ENCODE peak calls at places on chromosomes 12 and 14, in five cellular contexts. One of them, this sample, is unnamed. For H3K4me1, the result is how much of the 10 kb centered on the place peaks cover.

GRCh38 chr12:32033411-32033810 is 73.2 kb upstream of the BICD1 start:
- DNase-seq in HCT116: no peak
- DNase-seq in DND-41: no peak
- DNase-seq in stomach: no peak
- DNase-seq in breast epithelium: no peak
- DNase-seq in this sample: no peak

GRCh38 chr12:14621821-14622220 is 54.1 kb upstream of the PLBD1 start:
- DNase-seq in breast epithelium: no peak
- DNase-seq in HCT116: no peak
- DNase-seq in stomach: no peak
- DNase-seq in DND-41: no peak
- DNase-seq in this sample: no peak

GRCh38 chr14:83433618-83434017 is 1900.0 kb upstream of the SEL1L start:
- DNase-seq in HCT116: no peak
- DNase-seq in breast epithelium: no peak
- DNase-seq in stomach: no peak
- DNase-seq in DND-41: no peak
- DNase-seq in this sample: no peak

GRCh38 chr12:44881197-44881596 is 5.1 kb upstream of the NELL2 start:
- DNase-seq in HCT116: no peak
- DNase-seq in breast epithelium: no peak
- DNase-seq in DND-41: no peak
- DNase-seq in stomach: no peak
- DNase-seq in this sample: no peak

GRCh38 chr12:30613119-30613830 is 82.4 kb downstream of the IPO8 start:
- DNase-seq in stomach: no peak
- DNase-seq in DND-41: no peak
- DNase-seq in HCT116: no peak
- DNase-seq in breast epithelium: no peak
- DNase-seq in this sample: no peak

GRCh38 chr12:40903040-40903439 is 210.8 kb downstream of the CNTN1 start:
- DNase-seq in DND-41: no peak
- DNase-seq in breast epithelium: no peak
- DNase-seq in HCT116: no peak
- DNase-seq in stomach: no peak
- DNase-seq in this sample: no peak

GRCh38 chr12:119061208-119061796 is 80.0 kb downstream of the SRRM4 start:
- DNase-seq in breast epithelium: no peak
- DNase-seq in HCT116: no peak
- DNase-seq in stomach: peak
- DNase-seq in DND-41: peak
- DNase-seq in this sample: peak

GRCh38 chr14:65637780-65638179 is 225.2 kb downstream of the FUT8 start:
- DNase-seq in HCT116: no peak
- DNase-seq in DND-41: peak
- DNase-seq in breast epithelium: no peak
- DNase-seq in stomach: no peak
- DNase-seq in this sample: no peak

GRCh38 chr12:103128862-103129501 is 171.5 kb downstream of the ASCL1 start:
- DNase-seq in stomach: peak
- DNase-seq in HCT116: no peak
- DNase-seq in DND-41: no peak
- DNase-seq in breast epithelium: no peak
- DNase-seq in this sample: no peak

GRCh38 chr12:4489551-4489950 is 43.9 kb upstream of the FGF6 start:
- DNase-seq in HCT116: no peak
- DNase-seq in DND-41: no peak
- DNase-seq in breast epithelium: no peak
- DNase-seq in stomach: no peak
- DNase-seq in this sample: no peak

GRCh38 chr12:13211859-13212664 is 15.5 kb downstream of the EMP1 start:
- DNase-seq in DND-41: peak
- DNase-seq in breast epithelium: peak
- DNase-seq in HCT116: peak
- DNase-seq in stomach: peak
- DNase-seq in this sample: peak

GRCh38 chr14:68507544-68508081 is 285.3 kb downstream of the ZFP36L1 start:
- DNase-seq in stomach: no peak
- DNase-seq in DND-41: no peak
- DNase-seq in HCT116: no peak
- DNase-seq in breast epithelium: no peak
- DNase-seq in this sample: no peak

GRCh38 chr12:89492883-89493282 is 31.7 kb downstream of the GALNT4 start:
- DNase-seq in breast epithelium: no peak
- DNase-seq in HCT116: no peak
- DNase-seq in DND-41: no peak
- DNase-seq in stomach: peak
- DNase-seq in this sample: no peak

GRCh38 chr12:116466536-116466935 is 92.6 kb upstream of the MAP1LC3B2 start:
- DNase-seq in breast epithelium: no peak
- DNase-seq in DND-41: no peak
- DNase-seq in HCT116: no peak
- DNase-seq in stomach: no peak
- DNase-seq in this sample: no peak

GRCh38 chr12:26373606-26374495 is 178.5 kb downstream of the SSPN start:
- DNase-seq in breast epithelium: no peak
- DNase-seq in DND-41: no peak
- DNase-seq in stomach: no peak
- DNase-seq in HCT116: no peak
- DNase-seq in this sample: no peak

GRCh38 chr12:111174283-111175108 is 194.4 kb downstream of the PHETA1 start:
- DNase-seq in stomach: no peak
- DNase-seq in breast epithelium: no peak
- DNase-seq in HCT116: peak
- DNase-seq in DND-41: no peak
- DNase-seq in this sample: peak

GRCh38 chr14:58955294-58955821 is 233.1 kb upstream of the DAAM1 start:
- DNase-seq in HCT116: no peak
- DNase-seq in stomach: no peak
- DNase-seq in DND-41: no peak
- DNase-seq in breast epithelium: no peak
- DNase-seq in this sample: no peak

GRCh38 chr12:29282452-29282851 is 98.5 kb downstream of the ERGIC2 start:
- DNase-seq in HCT116: no peak
- DNase-seq in stomach: no peak
- DNase-seq in DND-41: no peak
- DNase-seq in breast epithelium: no peak
- DNase-seq in this sample: no peak

GRCh38 chr12:83537428-83538053 is 850.8 kb downstream of the TMTC2 start:
- DNase-seq in HCT116: no peak
- DNase-seq in breast epithelium: no peak
- DNase-seq in DND-41: no peak
- DNase-seq in stomach: no peak
- DNase-seq in this sample: no peak

GRCh38 chr12:21499765-21500164 is 1.7 kb downstream of the RECQL start:
- DNase-seq in stomach: no peak
- DNase-seq in HCT116: no peak
- DNase-seq in DND-41: no peak
- DNase-seq in breast epithelium: no peak
- DNase-seq in this sample: no peak

GRCh38 chr14:92780444-92780843 is 13.7 kb upstream of the GOLGA5 start:
- DNase-seq in stomach: no peak
- DNase-seq in breast epithelium: no peak
- DNase-seq in HCT116: no peak
- DNase-seq in DND-41: no peak
- DNase-seq in this sample: no peak

GRCh38 chr12:10672231-10672868 is 1.5 kb downstream of the STYK1 start:
- DNase-seq in DND-41: no peak
- DNase-seq in breast epithelium: no peak
- DNase-seq in HCT116: no peak
- DNase-seq in stomach: peak
- DNase-seq in this sample: no peak

GRCh38 chr14:20477211-20477876 is 8.1 kb downstream of the PNP start:
- DNase-seq in DND-41: peak
- DNase-seq in HCT116: no peak
- DNase-seq in breast epithelium: no peak
- DNase-seq in stomach: peak
- DNase-seq in this sample: peak

GRCh38 chr14:95198320-95198719 is 41.0 kb upstream of the DICER1 start:
- DNase-seq in breast epithelium: no peak
- DNase-seq in DND-41: no peak
- DNase-seq in HCT116: no peak
- DNase-seq in stomach: no peak
- DNase-seq in this sample: no peak

GRCh38 chr12:12721251-12721689 is 4.1 kb downstream of the CDKN1B start:
- DNase-seq in DND-41: no peak
- DNase-seq in stomach: no peak
- DNase-seq in breast epithelium: no peak
- DNase-seq in HCT116: no peak
- DNase-seq in this sample: peak

GRCh38 chr12:26938660-26939185 is 453 bp downstream of the FGFR1OP2 start:
- DNase-seq in stomach: peak
- DNase-seq in breast epithelium: no peak
- DNase-seq in DND-41: no peak
- DNase-seq in HCT116: peak
- DNase-seq in this sample: peak

GRCh38 chr12:3225796-3226180 is 148.6 kb downstream of the TSPAN9 start:
- DNase-seq in stomach: no peak
- DNase-seq in HCT116: no peak
- DNase-seq in breast epithelium: no peak
- DNase-seq in DND-41: peak
- DNase-seq in this sample: no peak

GRCh38 chr12:62813031-62813829 is 121.7 kb downstream of the PPM1H start:
- DNase-seq in HCT116: peak
- DNase-seq in breast epithelium: no peak
- DNase-seq in stomach: peak
- DNase-seq in DND-41: peak
- DNase-seq in this sample: peak

GRCh38 chr12:26176725-26177124 is 18.6 kb upstream of the SSPN start:
- DNase-seq in stomach: no peak
- DNase-seq in HCT116: no peak
- DNase-seq in DND-41: no peak
- DNase-seq in breast epithelium: no peak
- DNase-seq in this sample: no peak

GRCh38 chr12:69084816-69085215 is 151.8 kb upstream of the CPM start:
- DNase-seq in breast epithelium: no peak
- DNase-seq in DND-41: no peak
- DNase-seq in stomach: no peak
- DNase-seq in HCT116: no peak
- DNase-seq in this sample: no peak

GRCh38 chr14:50044040-50044651 is 72.2 kb downstream of the VCPKMT start:
- DNase-seq in DND-41: peak
- DNase-seq in stomach: no peak
- DNase-seq in HCT116: no peak
- DNase-seq in breast epithelium: no peak
- DNase-seq in this sample: no peak

GRCh38 chr14:50045837-50046236 is 70.5 kb downstream of the VCPKMT start:
- DNase-seq in HCT116: no peak
- DNase-seq in breast epithelium: no peak
- DNase-seq in DND-41: no peak
- DNase-seq in stomach: no peak
- DNase-seq in this sample: no peak

GRCh38 chr14:50041980-50042379 is 74.4 kb downstream of the VCPKMT start:
- DNase-seq in HCT116: no peak
- DNase-seq in DND-41: no peak
- DNase-seq in breast epithelium: no peak
- DNase-seq in stomach: no peak
- DNase-seq in this sample: no peak

GRCh38 chr14:50047274-50047676 is 69.1 kb downstream of the VCPKMT start:
- DNase-seq in breast epithelium: no peak
- DNase-seq in HCT116: no peak
- DNase-seq in stomach: peak
- DNase-seq in DND-41: no peak
- DNase-seq in this sample: no peak

DNA sequence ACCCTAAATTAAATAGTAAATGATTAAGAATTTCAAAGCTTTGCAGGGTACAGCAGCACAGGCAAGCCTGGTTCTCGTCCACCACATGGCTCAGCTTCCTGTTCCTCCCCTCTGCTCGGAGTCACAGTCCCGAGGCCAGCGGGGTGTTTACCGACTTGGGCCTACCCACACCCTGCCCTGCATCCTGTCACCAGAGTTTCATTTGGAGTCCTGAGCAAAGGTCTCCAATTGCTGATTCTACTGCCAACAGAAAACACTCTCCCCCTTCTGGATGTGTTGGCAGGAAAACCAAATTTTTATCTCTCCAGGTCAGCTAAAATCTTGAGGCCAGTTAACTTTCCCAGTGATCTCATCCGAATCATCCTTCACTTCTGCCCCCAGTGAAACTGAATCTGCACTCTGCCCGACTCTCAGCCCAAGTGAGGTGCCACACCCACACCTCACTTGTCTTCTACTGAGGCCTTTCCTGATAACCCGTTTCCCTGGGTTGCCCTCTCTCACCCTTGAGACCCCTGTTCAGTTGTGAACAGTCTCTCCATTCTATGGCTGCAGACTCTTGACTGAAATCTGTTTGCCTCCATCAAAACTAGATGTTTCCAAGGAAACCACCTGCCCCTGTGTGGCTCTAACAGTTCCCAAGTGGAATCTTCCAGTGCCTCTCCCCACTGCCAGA is 71.2 kb downstream of the VCPKMT start:
- DNase-seq in stomach: peak
- DNase-seq in HCT116: no peak
- DNase-seq in breast epithelium: peak
- DNase-seq in DND-41: peak
- DNase-seq in this sample: no peak
- H3K4me1 ChIP-seq in stomach: under half
- H3K4me1 ChIP-seq in HCT116: under half
- H3K4me1 ChIP-seq in breast epithelium: under half
- H3K4me1 ChIP-seq in DND-41: under half
- H3K4me1 ChIP-seq in this sample: under half

GRCh38 chr12:120468846-120469449 is 600 bp downstream of the SRSF9 start:
- DNase-seq in HCT116: no peak
- DNase-seq in stomach: peak
- DNase-seq in DND-41: peak
- DNase-seq in breast epithelium: no peak
- DNase-seq in this sample: peak
- H3K4me1 ChIP-seq in HCT116: half or more
- H3K4me1 ChIP-seq in stomach: under half
- H3K4me1 ChIP-seq in DND-41: under half
- H3K4me1 ChIP-seq in breast epithelium: under half
- H3K4me1 ChIP-seq in this sample: under half

DNA sequence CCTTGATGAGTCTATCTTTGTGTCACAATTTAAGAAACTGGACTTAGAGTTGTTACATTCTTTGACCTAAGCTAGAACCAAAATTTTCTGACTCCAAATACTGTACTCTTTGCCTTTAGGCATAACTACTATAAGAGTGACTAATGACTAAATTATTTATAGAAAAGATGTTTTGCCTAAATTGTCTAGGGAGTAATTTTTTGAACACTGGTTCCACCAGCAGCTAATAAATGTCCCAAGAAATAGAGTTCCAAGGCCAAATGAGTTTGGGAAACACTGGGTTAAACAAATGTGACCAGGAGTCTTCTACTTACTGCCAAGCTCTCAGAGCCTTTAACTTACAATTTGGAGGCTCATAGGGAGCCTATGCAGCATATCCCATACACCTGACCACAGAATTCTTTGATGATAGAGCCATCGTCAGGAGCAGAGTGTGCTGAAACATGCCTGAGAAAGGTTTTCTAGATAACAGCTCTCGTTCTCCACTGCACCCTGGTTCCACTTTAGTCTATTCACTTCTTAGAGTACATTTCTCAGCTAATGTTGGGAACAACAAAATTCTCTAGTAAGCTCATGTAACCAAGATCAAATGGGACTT is 215.9 kb upstream of the HMGA2 start:
- DNase-seq in breast epithelium: no peak
- DNase-seq in HCT116: no peak
- DNase-seq in stomach: no peak
- DNase-seq in DND-41: no peak
- DNase-seq in this sample: no peak
- H3K4me1 ChIP-seq in breast epithelium: under half
- H3K4me1 ChIP-seq in HCT116: half or more
- H3K4me1 ChIP-seq in stomach: under half
- H3K4me1 ChIP-seq in DND-41: under half
- H3K4me1 ChIP-seq in this sample: under half

GRCh38 chr12:51922762-51923505 is 15.6 kb downstream of the ACVRL1 start:
- DNase-seq in HCT116: no peak
- DNase-seq in DND-41: no peak
- DNase-seq in breast epithelium: peak
- DNase-seq in stomach: peak
- DNase-seq in this sample: no peak
- H3K4me1 ChIP-seq in HCT116: under half
- H3K4me1 ChIP-seq in DND-41: under half
- H3K4me1 ChIP-seq in breast epithelium: under half
- H3K4me1 ChIP-seq in stomach: under half
- H3K4me1 ChIP-seq in this sample: under half

This sample was measured in K562.